ENCODE peak calls at places on chromosomes 3 and 15, in seven cellular contexts. One of them, this sample, is unnamed.

GRCh38 chr3:23778451-23778850 is 27.3 kb upstream of the UBE2E1 start:
- DNase-seq in foreskin keratinocyte: no peak
- DNase-seq in transverse colon: no peak
- DNase-seq in RWPE1: no peak
- DNase-seq in stomach: no peak
- DNase-seq in CD4-positive, alpha-beta T cell: no peak
- DNase-seq in fibroblast of lung: peak
- DNase-seq in this sample: no peak

GRCh38 chr3:182618981-182619591 is 174.2 kb upstream of the ATP11B start:
- DNase-seq in foreskin keratinocyte: peak
- DNase-seq in transverse colon: no peak
- DNase-seq in RWPE1: peak
- DNase-seq in stomach: no peak
- DNase-seq in CD4-positive, alpha-beta T cell: no peak
- DNase-seq in fibroblast of lung: peak
- DNase-seq in this sample: no peak

GRCh38 chr15:51982013-51982769 is 10.6 kb upstream of the LEO1 start:
- DNase-seq in foreskin keratinocyte: peak
- DNase-seq in transverse colon: no peak
- DNase-seq in RWPE1: peak
- DNase-seq in stomach: no peak
- DNase-seq in CD4-positive, alpha-beta T cell: peak
- DNase-seq in fibroblast of lung: peak
- DNase-seq in this sample: peak

GRCh38 chr3:145620002-145620401 is 541.0 kb downstream of the PLOD2 start:
- DNase-seq in foreskin keratinocyte: no peak
- DNase-seq in transverse colon: no peak
- DNase-seq in RWPE1: no peak
- DNase-seq in stomach: no peak
- DNase-seq in CD4-positive, alpha-beta T cell: no peak
- DNase-seq in fibroblast of lung: no peak
- DNase-seq in this sample: no peak

GRCh38 chr3:194282436-194283122 is 68.5 kb downstream of the CPN2 start:
- DNase-seq in foreskin keratinocyte: no peak
- DNase-seq in transverse colon: peak
- DNase-seq in RWPE1: no peak
- DNase-seq in stomach: no peak
- DNase-seq in CD4-positive, alpha-beta T cell: no peak
- DNase-seq in fibroblast of lung: no peak
- DNase-seq in this sample: no peak

GRCh38 chr3:167450675-167451074 is 23.2 kb downstream of the SERPINI2 start:
- DNase-seq in foreskin keratinocyte: no peak
- DNase-seq in transverse colon: no peak
- DNase-seq in RWPE1: no peak
- DNase-seq in stomach: no peak
- DNase-seq in CD4-positive, alpha-beta T cell: no peak
- DNase-seq in fibroblast of lung: no peak
- DNase-seq in this sample: no peak

GRCh38 chr3:191399918-191400317 is 61.0 kb upstream of the PYDC2 start:
- DNase-seq in foreskin keratinocyte: no peak
- DNase-seq in transverse colon: no peak
- DNase-seq in RWPE1: no peak
- DNase-seq in stomach: no peak
- DNase-seq in CD4-positive, alpha-beta T cell: no peak
- DNase-seq in fibroblast of lung: peak
- DNase-seq in this sample: no peak

GRCh38 chr15:85543741-85544155 is 163.3 kb downstream of the AKAP13 start:
- DNase-seq in foreskin keratinocyte: no peak
- DNase-seq in transverse colon: peak
- DNase-seq in RWPE1: no peak
- DNase-seq in stomach: peak
- DNase-seq in CD4-positive, alpha-beta T cell: no peak
- DNase-seq in fibroblast of lung: no peak
- DNase-seq in this sample: no peak

GRCh38 chr3:184129012-184129411 is 6.1 kb upstream of the EIF2B5 start:
- DNase-seq in foreskin keratinocyte: peak
- DNase-seq in transverse colon: no peak
- DNase-seq in RWPE1: no peak
- DNase-seq in stomach: peak
- DNase-seq in CD4-positive, alpha-beta T cell: no peak
- DNase-seq in fibroblast of lung: peak
- DNase-seq in this sample: no peak

GRCh38 chr3:94234177-94234788 is 171.4 kb downstream of the NSUN3 start:
- DNase-seq in foreskin keratinocyte: no peak
- DNase-seq in transverse colon: no peak
- DNase-seq in RWPE1: peak
- DNase-seq in stomach: no peak
- DNase-seq in CD4-positive, alpha-beta T cell: no peak
- DNase-seq in fibroblast of lung: peak
- DNase-seq in this sample: peak

GRCh38 chr3:140709751-140710150 is 31.9 kb downstream of the TRIM42 start:
- DNase-seq in foreskin keratinocyte: no peak
- DNase-seq in transverse colon: no peak
- DNase-seq in RWPE1: no peak
- DNase-seq in stomach: no peak
- DNase-seq in CD4-positive, alpha-beta T cell: no peak
- DNase-seq in fibroblast of lung: no peak
- DNase-seq in this sample: no peak

GRCh38 chr3:114680299-114680698 is 386.5 kb downstream of the TIGIT start:
- DNase-seq in foreskin keratinocyte: no peak
- DNase-seq in transverse colon: no peak
- DNase-seq in RWPE1: no peak
- DNase-seq in stomach: no peak
- DNase-seq in CD4-positive, alpha-beta T cell: no peak
- DNase-seq in fibroblast of lung: no peak
- DNase-seq in this sample: no peak

GRCh38 chr3:29757054-29757777 is 476.3 kb downstream of the RBMS3 start:
- DNase-seq in foreskin keratinocyte: peak
- DNase-seq in transverse colon: no peak
- DNase-seq in RWPE1: peak
- DNase-seq in stomach: peak
- DNase-seq in CD4-positive, alpha-beta T cell: no peak
- DNase-seq in fibroblast of lung: peak
- DNase-seq in this sample: no peak

GRCh38 chr3:29763115-29763514 is 482.2 kb downstream of the RBMS3 start:
- DNase-seq in foreskin keratinocyte: no peak
- DNase-seq in transverse colon: no peak
- DNase-seq in RWPE1: no peak
- DNase-seq in stomach: no peak
- DNase-seq in CD4-positive, alpha-beta T cell: no peak
- DNase-seq in fibroblast of lung: no peak
- DNase-seq in this sample: no peak

GRCh38 chr3:29758108-29759020 is 477.5 kb downstream of the RBMS3 start:
- DNase-seq in foreskin keratinocyte: peak
- DNase-seq in transverse colon: no peak
- DNase-seq in RWPE1: peak
- DNase-seq in stomach: no peak
- DNase-seq in CD4-positive, alpha-beta T cell: no peak
- DNase-seq in fibroblast of lung: peak
- DNase-seq in this sample: no peak

GRCh38 chr3:29759021-29759359 is 478.1 kb downstream of the RBMS3 start:
- DNase-seq in foreskin keratinocyte: no peak
- DNase-seq in transverse colon: no peak
- DNase-seq in RWPE1: peak
- DNase-seq in stomach: no peak
- DNase-seq in CD4-positive, alpha-beta T cell: no peak
- DNase-seq in fibroblast of lung: no peak
- DNase-seq in this sample: no peak

DNA sequence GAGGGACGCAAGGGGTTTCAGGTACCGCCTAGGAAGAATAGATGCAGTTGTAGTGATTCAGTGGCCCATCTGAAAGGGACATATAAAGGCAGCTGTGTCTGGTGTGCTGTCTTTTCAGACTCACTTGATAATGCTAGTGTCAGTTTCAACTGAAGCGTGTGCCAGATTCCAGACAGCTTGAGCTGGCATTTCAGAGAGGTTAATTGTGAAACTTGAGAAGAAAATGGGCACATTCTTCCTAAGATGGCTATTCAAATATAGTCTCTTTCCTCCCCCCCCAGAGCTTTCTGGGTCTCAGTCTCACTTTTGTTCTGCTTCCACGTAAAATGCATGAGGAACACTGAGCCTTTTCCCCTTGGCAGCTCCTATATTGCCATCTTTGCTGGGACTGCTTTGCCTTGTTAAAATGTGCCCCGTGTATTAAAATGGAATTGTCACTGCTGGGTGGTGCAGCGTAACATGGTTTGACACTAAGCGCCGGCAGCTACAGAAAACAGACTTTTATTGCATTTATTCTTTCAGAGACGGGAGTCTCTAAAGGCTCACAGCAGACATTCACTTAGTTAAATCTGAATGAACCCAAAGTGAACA is 478.7 kb downstream of the RBMS3 start:
- DNase-seq in foreskin keratinocyte: no peak
- DNase-seq in transverse colon: no peak
- DNase-seq in RWPE1: no peak
- DNase-seq in stomach: no peak
- DNase-seq in CD4-positive, alpha-beta T cell: no peak
- DNase-seq in fibroblast of lung: peak
- DNase-seq in this sample: no peak
- H3K27ac ChIP-seq in foreskin keratinocyte: peak
- H3K27ac ChIP-seq in transverse colon: peak
- H3K27ac ChIP-seq in RWPE1: peak
- H3K27ac ChIP-seq in stomach: peak
- H3K27ac ChIP-seq in CD4-positive, alpha-beta T cell: no peak
- H3K27ac ChIP-seq in fibroblast of lung: peak
- H3K27ac ChIP-seq in this sample: no peak

GRCh38 chr3:73029321-73029796 is 32.1 kb upstream of the EBLN2 start:
- DNase-seq in foreskin keratinocyte: peak
- DNase-seq in transverse colon: no peak
- DNase-seq in RWPE1: peak
- DNase-seq in stomach: no peak
- DNase-seq in CD4-positive, alpha-beta T cell: no peak
- DNase-seq in fibroblast of lung: peak
- DNase-seq in this sample: no peak

GRCh38 chr3:73026702-73027101 is 30.1 kb downstream of the PPP4R2 start:
- DNase-seq in foreskin keratinocyte: no peak
- DNase-seq in transverse colon: no peak
- DNase-seq in RWPE1: no peak
- DNase-seq in stomach: no peak
- DNase-seq in CD4-positive, alpha-beta T cell: no peak
- DNase-seq in fibroblast of lung: no peak
- DNase-seq in this sample: no peak

GRCh38 chr3:73026111-73026510 is 29.5 kb downstream of the PPP4R2 start:
- DNase-seq in foreskin keratinocyte: no peak
- DNase-seq in transverse colon: no peak
- DNase-seq in RWPE1: no peak
- DNase-seq in stomach: no peak
- DNase-seq in CD4-positive, alpha-beta T cell: no peak
- DNase-seq in fibroblast of lung: no peak
- DNase-seq in this sample: no peak

GRCh38 chr3:73030073-73030597 is 31.3 kb upstream of the EBLN2 start:
- DNase-seq in foreskin keratinocyte: no peak
- DNase-seq in transverse colon: no peak
- DNase-seq in RWPE1: no peak
- DNase-seq in stomach: no peak
- DNase-seq in CD4-positive, alpha-beta T cell: no peak
- DNase-seq in fibroblast of lung: no peak
- DNase-seq in this sample: no peak

DNA sequence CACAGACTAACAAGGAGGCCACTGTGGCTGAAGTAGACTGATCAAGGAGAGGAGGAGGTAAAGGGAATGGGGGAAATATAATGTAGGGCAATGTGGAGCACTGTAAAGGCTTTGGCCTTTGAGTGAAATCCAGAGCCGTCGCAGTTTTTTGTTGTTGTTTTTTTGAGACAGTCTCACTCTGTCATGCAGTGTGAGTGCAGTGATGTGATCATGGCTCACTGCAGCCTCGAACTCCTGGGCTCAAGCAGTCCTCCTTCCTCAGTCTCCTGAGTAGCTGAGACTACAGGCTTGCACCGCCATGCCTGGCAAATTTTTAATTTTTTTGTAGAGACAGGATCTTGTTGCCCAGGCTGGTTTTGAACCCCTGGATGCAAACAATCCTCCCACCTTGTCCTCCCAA is 32.2 kb downstream of the PPP4R2 start:
- DNase-seq in foreskin keratinocyte: no peak
- DNase-seq in transverse colon: no peak
- DNase-seq in RWPE1: no peak
- DNase-seq in stomach: no peak
- DNase-seq in CD4-positive, alpha-beta T cell: no peak
- DNase-seq in fibroblast of lung: no peak
- DNase-seq in this sample: no peak
- H3K27ac ChIP-seq in foreskin keratinocyte: no peak
- H3K27ac ChIP-seq in transverse colon: no peak
- H3K27ac ChIP-seq in RWPE1: peak
- H3K27ac ChIP-seq in stomach: peak
- H3K27ac ChIP-seq in CD4-positive, alpha-beta T cell: no peak
- H3K27ac ChIP-seq in fibroblast of lung: peak
- H3K27ac ChIP-seq in this sample: no peak

GRCh38 chr3:149958171-149958796 is 12.4 kb downstream of the PFN2 start:
- DNase-seq in foreskin keratinocyte: no peak
- DNase-seq in transverse colon: no peak
- DNase-seq in RWPE1: no peak
- DNase-seq in stomach: no peak
- DNase-seq in CD4-positive, alpha-beta T cell: no peak
- DNase-seq in fibroblast of lung: no peak
- DNase-seq in this sample: no peak

GRCh38 chr3:149957352-149958140 is 13.1 kb downstream of the PFN2 start:
- DNase-seq in foreskin keratinocyte: no peak
- DNase-seq in transverse colon: no peak
- DNase-seq in RWPE1: no peak
- DNase-seq in stomach: no peak
- DNase-seq in CD4-positive, alpha-beta T cell: no peak
- DNase-seq in fibroblast of lung: no peak
- DNase-seq in this sample: no peak

GRCh38 chr3:149959443-149959842 is 11.3 kb downstream of the PFN2 start:
- DNase-seq in foreskin keratinocyte: no peak
- DNase-seq in transverse colon: no peak
- DNase-seq in RWPE1: no peak
- DNase-seq in stomach: no peak
- DNase-seq in CD4-positive, alpha-beta T cell: no peak
- DNase-seq in fibroblast of lung: no peak
- DNase-seq in this sample: no peak

GRCh38 chr3:149954812-149955211 is 15.9 kb downstream of the PFN2 start:
- DNase-seq in foreskin keratinocyte: no peak
- DNase-seq in transverse colon: no peak
- DNase-seq in RWPE1: no peak
- DNase-seq in stomach: no peak
- DNase-seq in CD4-positive, alpha-beta T cell: no peak
- DNase-seq in fibroblast of lung: no peak
- DNase-seq in this sample: no peak

GRCh38 chr3:149955449-149955848 is 15.2 kb downstream of the PFN2 start:
- DNase-seq in foreskin keratinocyte: no peak
- DNase-seq in transverse colon: no peak
- DNase-seq in RWPE1: no peak
- DNase-seq in stomach: no peak
- DNase-seq in CD4-positive, alpha-beta T cell: no peak
- DNase-seq in fibroblast of lung: no peak
- DNase-seq in this sample: no peak
- H3K27ac ChIP-seq in foreskin keratinocyte: no peak
- H3K27ac ChIP-seq in transverse colon: no peak
- H3K27ac ChIP-seq in RWPE1: no peak
- H3K27ac ChIP-seq in stomach: no peak
- H3K27ac ChIP-seq in CD4-positive, alpha-beta T cell: no peak
- H3K27ac ChIP-seq in fibroblast of lung: no peak
- H3K27ac ChIP-seq in this sample: no peak

DNA sequence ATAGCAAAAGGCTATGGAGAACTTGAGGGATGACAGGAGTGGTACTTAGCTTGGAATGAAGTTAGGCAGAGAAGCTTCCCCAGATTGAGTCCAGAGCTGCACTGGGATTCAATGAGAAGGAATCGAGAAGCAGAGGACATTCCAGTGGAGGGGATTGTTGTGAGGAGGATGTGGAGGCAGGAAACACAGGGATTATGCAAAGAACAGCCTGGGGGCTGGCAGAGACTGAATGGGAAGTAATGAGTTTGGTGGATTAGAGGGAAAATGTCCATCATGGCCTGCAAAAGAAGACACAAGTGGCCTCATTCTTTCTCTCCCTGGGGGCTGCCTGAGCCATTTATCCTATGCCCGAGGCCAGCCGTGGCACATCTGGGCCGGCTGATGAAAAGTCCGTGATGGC is 20.5 kb upstream of the SCN10A start:
- DNase-seq in foreskin keratinocyte: no peak
- DNase-seq in transverse colon: no peak
- DNase-seq in RWPE1: no peak
- DNase-seq in stomach: no peak
- DNase-seq in CD4-positive, alpha-beta T cell: no peak
- DNase-seq in fibroblast of lung: no peak
- DNase-seq in this sample: no peak
- H3K27ac ChIP-seq in foreskin keratinocyte: no peak
- H3K27ac ChIP-seq in transverse colon: no peak
- H3K27ac ChIP-seq in RWPE1: no peak
- H3K27ac ChIP-seq in stomach: no peak
- H3K27ac ChIP-seq in CD4-positive, alpha-beta T cell: no peak
- H3K27ac ChIP-seq in fibroblast of lung: no peak
- H3K27ac ChIP-seq in this sample: no peak

This sample was measured in Panc1.